ENCODE peak calls at places on chromosomes 5 and 9, in four cellular contexts. One of them, this sample, is unnamed.

GRCh38 chr5:19547640-19548039 is 440.4 kb downstream of the CDH18 start:
- DNase-seq in stomach: no peak
- DNase-seq in astrocyte: peak; percentile 84
- DNase-seq in coronary artery: no peak
- DNase-seq in this sample: no peak

GRCh38 chr5:132813599-132814440 is 718 bp downstream of the SOWAHA start:
- DNase-seq in astrocyte: no peak
- DNase-seq in stomach: peak; percentile 65
- DNase-seq in coronary artery: no peak
- DNase-seq in this sample: no peak

GRCh38 chr5:73338201-73339126 is 110.1 kb downstream of the FOXD1 start:
- DNase-seq in coronary artery: no peak
- DNase-seq in astrocyte: peak; percentile 92
- DNase-seq in stomach: no peak
- DNase-seq in this sample: peak; percentile 24

GRCh38 chr9:78932849-78933627 is 636.1 kb downstream of the PSAT1 start:
- DNase-seq in astrocyte: peak; percentile 80
- DNase-seq in stomach: no peak
- DNase-seq in coronary artery: no peak
- DNase-seq in this sample: no peak

GRCh38 chr5:173591300-173591622 is 25.2 kb downstream of the BOD1 start:
- DNase-seq in coronary artery: no peak
- DNase-seq in astrocyte: peak; percentile 8
- DNase-seq in stomach: no peak
- DNase-seq in this sample: no peak

GRCh38 chr5:39106332-39106731 is 32.1 kb upstream of the RICTOR start:
- DNase-seq in stomach: no peak
- DNase-seq in astrocyte: no peak
- DNase-seq in coronary artery: no peak
- DNase-seq in this sample: no peak

GRCh38 chr9:111843971-111844370 is 49.2 kb upstream of the SHOC1 start:
- DNase-seq in stomach: no peak
- DNase-seq in coronary artery: no peak
- DNase-seq in astrocyte: no peak
- DNase-seq in this sample: no peak

GRCh38 chr5:9047932-9048331 is 497.9 kb downstream of the SEMA5A start:
- DNase-seq in coronary artery: no peak
- DNase-seq in astrocyte: no peak
- DNase-seq in stomach: no peak
- DNase-seq in this sample: no peak

GRCh38 chr5:32443145-32443540 is 1.4 kb downstream of the ZFR start:
- DNase-seq in coronary artery: no peak
- DNase-seq in astrocyte: peak; percentile 16
- DNase-seq in stomach: no peak
- DNase-seq in this sample: no peak

GRCh38 chr5:111537153-111538024 is 25.1 kb upstream of the STARD4 start:
- DNase-seq in stomach: no peak
- DNase-seq in astrocyte: no peak
- DNase-seq in coronary artery: no peak
- DNase-seq in this sample: no peak

GRCh38 chr9:37582548-37583157 is 6.5 kb upstream of the FBXO10 start:
- DNase-seq in coronary artery: no peak
- DNase-seq in astrocyte: peak; percentile 50
- DNase-seq in stomach: no peak
- DNase-seq in this sample: peak; percentile 62

GRCh38 chr5:81151546-81151945 is 81.6 kb upstream of the CKMT2 start:
- DNase-seq in coronary artery: no peak
- DNase-seq in stomach: no peak
- DNase-seq in astrocyte: peak; percentile 68
- DNase-seq in this sample: no peak

GRCh38 chr5:42583322-42583721 is 160.1 kb downstream of the GHR start:
- DNase-seq in coronary artery: no peak
- DNase-seq in astrocyte: peak; percentile 20
- DNase-seq in stomach: peak; percentile 43
- DNase-seq in this sample: peak; percentile 25

GRCh38 chr9:116928283-116928682 is 241.2 kb downstream of the TRIM32 start:
- DNase-seq in stomach: no peak
- DNase-seq in coronary artery: no peak
- DNase-seq in astrocyte: no peak
- DNase-seq in this sample: no peak

GRCh38 chr5:155726267-155726666 is 600.7 kb upstream of the SGCD start:
- DNase-seq in coronary artery: no peak
- DNase-seq in stomach: no peak
- DNase-seq in astrocyte: no peak
- DNase-seq in this sample: no peak

GRCh38 chr5:93250431-93250830 is 330.6 kb downstream of the NR2F1-AS1 start:
- DNase-seq in stomach: no peak
- DNase-seq in coronary artery: no peak
- DNase-seq in astrocyte: peak; percentile 17
- DNase-seq in this sample: no peak

GRCh38 chr9:122218070-122218884 is 10.5 kb downstream of the LHX6 start:
- DNase-seq in stomach: no peak
- DNase-seq in astrocyte: no peak
- DNase-seq in coronary artery: peak; percentile 24
- DNase-seq in this sample: no peak

GRCh38 chr9:112569186-112569585 is 82.6 kb downstream of the KIAA1958 start:
- DNase-seq in stomach: no peak
- DNase-seq in coronary artery: no peak
- DNase-seq in astrocyte: peak; percentile 98
- DNase-seq in this sample: peak; percentile 98

GRCh38 chr5:82183828-82184227 is 94.3 kb downstream of the RPS23 start:
- DNase-seq in stomach: no peak
- DNase-seq in coronary artery: no peak
- DNase-seq in astrocyte: peak; percentile 14
- DNase-seq in this sample: no peak

GRCh38 chr5:19179561-19179960 is 808.4 kb downstream of the CDH18 start:
- DNase-seq in coronary artery: no peak
- DNase-seq in stomach: no peak
- DNase-seq in astrocyte: no peak
- DNase-seq in this sample: no peak

GRCh38 chr9:138014570-138014958 is 137.0 kb downstream of the CACNA1B start:
- DNase-seq in stomach: no peak
- DNase-seq in astrocyte: no peak
- DNase-seq in coronary artery: no peak
- DNase-seq in this sample: no peak

GRCh38 chr9:79969866-79970265 is 398.1 kb downstream of the TLE4 start:
- DNase-seq in stomach: no peak
- DNase-seq in coronary artery: no peak
- DNase-seq in astrocyte: no peak
- DNase-seq in this sample: no peak

GRCh38 chr9:1877951-1878350 is 137.2 kb upstream of the SMARCA2 start:
- DNase-seq in coronary artery: no peak
- DNase-seq in astrocyte: no peak
- DNase-seq in stomach: no peak
- DNase-seq in this sample: no peak

GRCh38 chr9:129069128-129069824 is 11.6 kb upstream of the DOLPP1 start:
- DNase-seq in coronary artery: no peak
- DNase-seq in stomach: peak; percentile 92
- DNase-seq in astrocyte: no peak
- DNase-seq in this sample: no peak

GRCh38 chr9:133031496-133031911 is 707 bp downstream of the GTF3C5 start:
- DNase-seq in stomach: no peak
- DNase-seq in coronary artery: no peak
- DNase-seq in astrocyte: no peak
- DNase-seq in this sample: no peak

GRCh38 chr5:72140711-72141110 is 33.4 kb downstream of the MAP1B start:
- DNase-seq in stomach: no peak
- DNase-seq in astrocyte: no peak
- DNase-seq in coronary artery: no peak
- DNase-seq in this sample: no peak

GRCh38 chr9:33159760-33160127 is 7.4 kb downstream of the B4GALT1 start:
- DNase-seq in astrocyte: peak; percentile 92
- DNase-seq in coronary artery: peak; percentile 76
- DNase-seq in stomach: peak; percentile 50
- DNase-seq in this sample: no peak

GRCh38 chr5:144275329-144275728 is 104.7 kb downstream of the KCTD16 start:
- DNase-seq in stomach: no peak
- DNase-seq in coronary artery: no peak
- DNase-seq in astrocyte: no peak
- DNase-seq in this sample: no peak

DNA sequence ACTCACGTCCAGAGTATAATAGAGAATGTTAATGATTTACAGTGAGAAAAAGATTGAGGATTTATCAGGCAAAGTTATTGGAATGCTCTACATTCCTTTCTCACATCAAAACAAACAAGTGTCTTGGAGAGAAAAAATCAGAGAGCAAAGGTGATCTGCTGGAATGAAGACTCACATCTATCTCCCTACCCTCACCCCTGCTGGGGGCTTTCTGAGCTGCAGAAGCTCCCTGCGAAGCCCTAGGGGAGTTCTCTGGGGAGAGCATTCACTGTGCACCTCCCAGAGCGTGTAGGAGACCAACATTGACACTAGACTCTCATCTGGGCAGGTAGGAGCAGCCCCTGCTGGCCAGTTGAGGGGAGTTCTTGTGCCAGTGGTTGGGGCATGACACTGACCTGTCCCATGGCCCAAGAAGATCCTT is 76.6 kb upstream of the ADAMTS16 start:
- DNase-seq in astrocyte: no peak
- DNase-seq in coronary artery: no peak
- DNase-seq in stomach: no peak
- DNase-seq in this sample: no peak
- TF ChIP-seq CTCF in astrocyte: no peak
- TF ChIP-seq CTCF in coronary artery: no peak
- TF ChIP-seq CTCF in stomach: no peak
- TF ChIP-seq CTCF in this sample: peak; percentile 38

GRCh38 chr5:57696005-57696755 is 213.6 kb upstream of the ACTBL2 start:
- DNase-seq in astrocyte: no peak
- DNase-seq in coronary artery: no peak
- DNase-seq in stomach: no peak
- DNase-seq in this sample: no peak

GRCh38 chr5:57695179-57695578 is 212.6 kb upstream of the ACTBL2 start:
- DNase-seq in astrocyte: no peak
- DNase-seq in coronary artery: no peak
- DNase-seq in stomach: no peak
- DNase-seq in this sample: no peak

GRCh38 chr5:57693488-57694305 is 211.1 kb upstream of the ACTBL2 start:
- DNase-seq in astrocyte: no peak
- DNase-seq in coronary artery: no peak
- DNase-seq in stomach: no peak
- DNase-seq in this sample: no peak

GRCh38 chr5:57690724-57691123 is 208.1 kb upstream of the ACTBL2 start:
- DNase-seq in stomach: no peak
- DNase-seq in coronary artery: no peak
- DNase-seq in astrocyte: no peak
- DNase-seq in this sample: no peak

GRCh38 chr5:57692582-57693487 is 210.2 kb upstream of the ACTBL2 start:
- DNase-seq in stomach: peak; percentile 56
- DNase-seq in coronary artery: peak; percentile 85
- DNase-seq in astrocyte: peak; percentile 93
- DNase-seq in this sample: peak; percentile 66
- H3K4me3 ChIP-seq in stomach: no peak overlapping the region
- H3K4me3 ChIP-seq in coronary artery: no peak overlapping the region
- H3K4me3 ChIP-seq in astrocyte: no peak overlapping the region
- H3K4me3 ChIP-seq in this sample: no peak overlapping the region

GRCh38 chr9:20552874-20553624 is 69.2 kb downstream of the MLLT3 start:
- DNase-seq in stomach: no peak
- DNase-seq in coronary artery: no peak
- DNase-seq in astrocyte: peak; percentile 50
- DNase-seq in this sample: no peak
- TF ChIP-seq CTCF in stomach: peak; percentile 24
- TF ChIP-seq CTCF in coronary artery: no peak
- TF ChIP-seq CTCF in astrocyte: peak; percentile 10
- TF ChIP-seq CTCF in this sample: no peak

DNA sequence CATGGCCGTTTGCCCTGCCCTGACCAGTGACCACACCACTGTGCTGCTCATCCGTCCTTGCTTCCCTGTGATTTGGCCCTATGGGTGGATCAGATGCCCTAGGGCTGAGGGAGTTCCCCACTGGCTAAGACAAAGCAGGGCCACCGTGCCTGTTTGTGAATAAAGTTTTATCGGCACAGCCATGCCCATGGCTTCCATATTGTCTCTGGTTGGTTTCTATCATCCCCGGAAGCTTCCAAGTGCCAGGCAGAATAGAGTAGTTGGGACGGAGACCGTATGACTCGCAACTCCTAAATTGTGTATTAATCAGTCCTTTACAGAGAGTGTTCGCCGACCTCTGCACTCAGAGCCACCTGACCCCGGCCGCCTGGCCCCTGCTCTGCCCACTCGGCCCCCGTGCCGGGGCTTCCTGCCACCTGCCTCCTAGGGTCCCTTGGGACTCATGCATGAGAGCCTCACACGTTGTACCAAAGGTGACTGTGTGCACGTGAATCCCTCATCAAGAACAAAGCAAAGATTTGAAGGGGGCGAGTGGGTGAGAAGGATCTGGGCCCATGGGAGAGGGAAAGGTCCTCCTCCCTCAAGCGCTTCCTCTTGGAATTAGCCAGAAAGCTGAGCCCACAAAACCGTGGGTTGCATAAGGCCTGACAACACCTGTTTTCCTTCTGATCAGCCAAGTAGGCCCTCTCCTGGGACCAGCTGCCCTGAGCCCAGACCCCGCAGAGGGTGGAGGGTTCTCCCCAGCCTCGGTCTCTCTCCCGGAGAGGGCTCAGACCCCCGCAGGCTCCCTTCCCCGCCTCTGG is 11.7 kb upstream of the FCN2 start:
- DNase-seq in astrocyte: no peak
- DNase-seq in coronary artery: peak; percentile 54
- DNase-seq in stomach: no peak
- DNase-seq in this sample: no peak
- H3K4me3 ChIP-seq in astrocyte: no peak overlapping the region
- H3K4me3 ChIP-seq in coronary artery: no peak overlapping the region
- H3K4me3 ChIP-seq in stomach: no peak overlapping the region
- H3K4me3 ChIP-seq in this sample: no peak overlapping the region

DNA sequence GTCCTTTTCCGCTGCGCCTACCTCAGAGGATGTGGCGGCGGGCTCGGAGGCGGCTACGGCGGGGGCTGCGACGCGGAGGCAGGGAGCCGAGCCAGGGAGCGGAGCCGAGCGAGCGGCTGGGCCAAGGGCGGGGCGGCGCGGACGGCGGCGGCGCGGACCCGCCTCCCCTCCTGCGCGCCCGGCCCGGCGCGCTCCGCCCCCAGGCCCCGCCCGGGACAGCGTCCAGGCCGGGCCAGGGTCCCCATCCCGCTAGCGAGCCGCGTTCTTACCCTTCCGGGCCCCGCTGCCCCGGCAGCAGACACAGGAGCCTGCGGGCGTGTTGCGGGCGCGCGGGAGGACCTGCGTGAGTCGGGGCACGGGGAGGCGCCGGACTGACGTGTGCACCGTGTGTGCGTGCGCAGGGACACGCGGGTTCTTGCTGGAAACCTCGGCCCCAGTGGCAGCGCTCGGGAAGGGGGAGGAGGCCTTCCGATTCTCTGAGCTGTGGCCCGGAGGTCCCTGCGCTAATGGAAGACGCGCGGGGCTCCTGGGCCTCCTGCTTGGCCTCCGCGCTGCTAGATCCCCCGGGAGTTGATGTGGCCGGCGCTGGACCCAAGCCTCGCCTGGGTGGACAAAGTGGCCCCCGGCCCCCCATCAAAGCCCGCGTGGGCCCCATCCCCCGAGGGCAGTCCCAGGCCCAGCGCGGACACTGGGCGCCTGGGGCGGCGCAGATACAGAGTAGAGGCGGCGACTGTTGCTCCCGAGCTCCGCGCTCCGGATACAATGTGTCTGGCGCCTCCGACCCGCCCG is at the start of gene VDAC1:
- DNase-seq in coronary artery: peak; percentile 94
- DNase-seq in stomach: peak; percentile 76
- DNase-seq in astrocyte: peak; percentile 86
- DNase-seq in this sample: peak; percentile 75
- TF ChIP-seq CTCF in coronary artery: no peak
- TF ChIP-seq CTCF in stomach: no peak
- TF ChIP-seq CTCF in astrocyte: no peak
- TF ChIP-seq CTCF in this sample: no peak

GRCh38 chr5:124698774-124699173 is 47.7 kb downstream of the ZNF608 start:
- DNase-seq in astrocyte: peak; percentile 67
- DNase-seq in stomach: no peak
- DNase-seq in coronary artery: no peak
- DNase-seq in this sample: peak; percentile 3
- H3K4me3 ChIP-seq in astrocyte: no peak overlapping the region
- H3K4me3 ChIP-seq in stomach: no peak overlapping the region
- H3K4me3 ChIP-seq in coronary artery: peak overlapping the region; percentile 14
- H3K4me3 ChIP-seq in this sample: no peak overlapping the region